ENCODE peak calls at places on chromosomes 7 and 10, in four cellular contexts. T is ascending aorta, M is NCI-H2081, P is ELR. J is an unnamed sample.

GRCh38 chr10:130491011-130491697 is 355.0 kb downstream of the GLRX3 start:
- DNase-seq in P (no peak), M (no peak), T (no peak), J (no peak)

GRCh38 chr7:105156731-105157130 is 142.7 kb downstream of the KMT2E start:
- DNase-seq in M (no peak), T (no peak), P (no peak), J (no peak)

GRCh38 chr10:69567920-69568319 is 5.3 kb downstream of the NEUROG3 start:
- DNase-seq in M (no peak), P (peak; percentile 55), T (no peak), J (no peak)

GRCh38 chr10:119030421-119031250 is 1.1 kb downstream of the NANOS1 start:
- DNase-seq in M (peak; percentile 60), P (peak; percentile 71), T (no peak), J (no peak)

GRCh38 chr7:44489955-44490350 is 505 bp downstream of the NUDCD3 start:
- DNase-seq in T (no peak), M (no peak), P (peak; percentile 66), J (no peak)

GRCh38 chr7:7051221-7051877 is 131.0 kb upstream of the C1GALT1 start:
- DNase-seq in M (no peak), P (no peak), T (no peak), J (no peak)

GRCh38 chr10:84196083-84196482 is 1.7 kb downstream of the CDHR1 start:
- DNase-seq in P (peak; percentile 4), M (peak; percentile 53), T (no peak), J (no peak)

GRCh38 chr10:132787253-132788179 is 1.6 kb upstream of the NKX6-2 start:
- DNase-seq in T (no peak), P (peak; percentile 4), M (no peak), J (no peak)

GRCh38 chr10:43231523-43232078 is 35.3 kb downstream of the RASGEF1A start:
- DNase-seq in P (no peak), M (no peak), T (peak; percentile 7), J (no peak)

GRCh38 chr7:130941322-130942210 is 207.6 kb upstream of the KLF14 start:
- DNase-seq in P (peak; percentile 74), M (peak; percentile 80), T (no peak), J (peak; percentile 91)

GRCh38 chr7:44290250-44290616 is 35.2 kb downstream of the CAMK2B start:
- DNase-seq in M (no peak), T (no peak), P (no peak), J (no peak)

GRCh38 chr7:132030161-132030568 is 473.7 kb upstream of the PODXL start:
- DNase-seq in T (no peak), M (peak; percentile 23), P (no peak), J (no peak)

GRCh38 chr10:43057831-43058340 is 19.0 kb upstream of the RET start:
- DNase-seq in P (no peak), M (no peak), T (no peak), J (no peak)

GRCh38 chr7:30800785-30801252 is 29.6 kb downstream of the MINDY4 start:
- DNase-seq in M (peak; percentile 69), T (no peak), P (peak; percentile 90), J (peak; percentile 46)

GRCh38 chr7:35331730-35332678 is 78.1 kb upstream of the TBX20 start:
- DNase-seq in M (no peak), T (no peak), P (no peak), J (no peak)

GRCh38 chr10:32149257-32149955 is 93.2 kb upstream of the KIF5B start:
- DNase-seq in P (peak; percentile 59), T (peak; percentile 19), M (no peak), J (no peak)

GRCh38 chr7:121061826-121062582 is 73.5 kb downstream of the CPED1 start:
- DNase-seq in P (no peak), T (no peak), M (no peak), J (no peak)

GRCh38 chr10:65126288-65126687 is 1605.1 kb downstream of the REEP3 start:
- DNase-seq in P (no peak), T (no peak), M (no peak), J (no peak)

GRCh38 chr10:89857399-89857798 is 156.0 kb downstream of the KIF20B start:
- DNase-seq in T (no peak), M (no peak), P (no peak), J (no peak)

GRCh38 chr10:5038703-5039102 is 35.0 kb upstream of the AKR1C2 start:
- DNase-seq in T (no peak), P (no peak), M (no peak), J (no peak)

GRCh38 chr7:157690833-157691382 is 354.1 kb downstream of the DNAJB6 start:
- DNase-seq in M (peak; percentile 85), P (no peak), T (no peak), J (no peak)

GRCh38 chr7:10939237-10939910 is 34.3 kb upstream of the PHF14 start:
- DNase-seq in T (no peak), P (no peak), M (no peak), J (no peak)

GRCh38 chr7:141975806-141976523 is 2.4 kb upstream of the TAS2R38 start:
- DNase-seq in T (no peak), P (peak; percentile 61), M (peak; percentile 86), J (peak; percentile 38)